ENCODE peak calls at places on chromosome 19, in five cellular contexts. Q, X, A, B and C are unnamed samples.

GRCh38 chr19:18620311-18620710 is 7.6 kb downstream of the TMEM59L start:
- DNase-seq in A (no peak), B (no peak), Q (no peak), X (no peak), C (no peak)

GRCh38 chr19:28831464-28831863 is 381.5 kb downstream of the UQCRFS1 start:
- DNase-seq in B (no peak), Q (no peak), A (no peak), X (no peak), C (no peak)

GRCh38 chr19:18021121-18021755 is 13.3 kb downstream of the ARRDC2 start:
- DNase-seq in X (no peak), A (peak; percentile 67), B (no peak), Q (peak; percentile 21), C (peak; percentile 67)

GRCh38 chr19:18225355-18225701 is 910 bp downstream of the PDE4C start:
- DNase-seq in X (no peak), A (no peak), Q (no peak), B (no peak), C (no peak)

GRCh38 chr19:16381756-16382401 is 57.3 kb downstream of the KLF2 start:
- DNase-seq in X (no peak), Q (no peak), B (no peak), A (no peak), C (no peak)

GRCh38 chr19:50658438-50659317 is 9.4 kb downstream of the C19orf81 start:
- DNase-seq in A (peak; percentile 13), X (no peak), B (no peak), Q (peak; percentile 67), C (peak; percentile 89)

GRCh38 chr19:55437410-55437809 is 5.7 kb downstream of the SHISA7 start:
- DNase-seq in A (no peak), Q (no peak), B (no peak), X (no peak), C (peak; percentile 78)

GRCh38 chr19:29554149-29554548 is 28.4 kb downstream of the VSTM2B start:
- DNase-seq in B (no peak), A (no peak), Q (no peak), X (no peak), C (no peak)

GRCh38 chr19:871446-872265 is 12.2 kb downstream of the CFD start:
- DNase-seq in Q (no peak), A (no peak), B (no peak), X (no peak), C (peak; percentile 51)

GRCh38 chr19:58248886-58249285 is 20.2 kb downstream of the ZNF544 start:
- DNase-seq in A (no peak), B (no peak), Q (no peak), X (no peak), C (no peak)

GRCh38 chr19:40791349-40791748 is 7.6 kb upstream of the EGLN2 start:
- DNase-seq in X (no peak), Q (no peak), A (no peak), B (no peak), C (no peak)

GRCh38 chr19:33022472-33023116 is 42.1 kb downstream of the RHPN2 start:
- DNase-seq in A (no peak), Q (no peak), X (no peak), B (no peak), C (no peak)

GRCh38 chr19:1206733-1207301 is 1.2 kb downstream of the STK11 start:
- DNase-seq in X (no peak), B (no peak), A (no peak), Q (peak; percentile 30), C (no peak)

GRCh38 chr19:5967994-5968430 is 9.9 kb downstream of the RANBP3 start:
- DNase-seq in Q (peak; percentile 24), A (peak; percentile 53), B (peak; percentile 51), X (peak; percentile 70), C (peak; percentile 85)

GRCh38 chr19:1016647-1017114 is 4.2 kb downstream of the TMEM259 start:
- DNase-seq in A (no peak), Q (no peak), B (peak; percentile 32), X (no peak), C (no peak)

GRCh38 chr19:10219678-10220077 is 11.5 kb downstream of the S1PR2 start:
- DNase-seq in X (no peak), B (no peak), A (peak; percentile 25), Q (peak; percentile 21), C (no peak)

GRCh38 chr19:49479975-49480628 is 6.1 kb downstream of the FLT3LG start:
- DNase-seq in Q (no peak), A (no peak), X (no peak), B (no peak), C (no peak)

GRCh38 chr19:29564574-29565005 is 38.8 kb downstream of the VSTM2B start:
- DNase-seq in A (no peak), B (no peak), Q (no peak), X (no peak), C (no peak)

GRCh38 chr19:15479391-15480345 is at the start of gene PGLYRP2:
- DNase-seq in A (no peak), Q (peak; percentile 57), X (no peak), B (no peak), C (no peak)

GRCh38 chr19:1862424-1863307 is 713 bp downstream of the KLF16 start:
- DNase-seq in A (peak; percentile 58), Q (no peak), X (no peak), B (no peak), C (no peak)

GRCh38 chr19:36054119-36054732 is at the start of gene THAP8:
- DNase-seq in X (peak; percentile 99), A (peak; percentile 100), Q (peak; percentile 97), B (peak; percentile 97), C (peak; percentile 99)

GRCh38 chr19:1308718-1309117 is 23.0 kb downstream of the EFNA2 start:
- DNase-seq in X (no peak), A (no peak), Q (no peak), B (no peak), C (no peak)

GRCh38 chr19:30069535-30070197 is 127.6 kb downstream of the URI1 start:
- DNase-seq in A (no peak), B (no peak), X (no peak), Q (no peak), C (no peak)

GRCh38 chr19:33132021-33132420 is at the start of gene WDR88:
- DNase-seq in X (no peak), B (no peak), A (no peak), Q (no peak), C (no peak)

GRCh38 chr19:19461671-19462622 is 53.4 kb downstream of the TSSK6 start:
- DNase-seq in Q (no peak), A (no peak), X (peak; percentile 27), B (no peak), C (no peak)

GRCh38 chr19:40280608-40281221 is 4.4 kb downstream of the AKT2 start:
- DNase-seq in B (no peak), A (no peak), Q (no peak), X (no peak), C (no peak)

GRCh38 chr19:33408538-33408937 is 35.0 kb downstream of the CEBPG start:
- DNase-seq in B (no peak), X (no peak), A (no peak), Q (no peak), C (no peak)

GRCh38 chr19:14497347-14497921 is 1.5 kb upstream of the GIPC1 start:
- DNase-seq in X (no peak), A (no peak), Q (no peak), B (no peak), C (no peak)

GRCh38 chr19:6890421-6890913 is 3.1 kb downstream of the ADGRE1 start:
- DNase-seq in X (no peak), A (no peak), B (no peak), Q (no peak), C (no peak)

GRCh38 chr19:55369651-55370304 is 485 bp downstream of the IL11 start:
- DNase-seq in X (no peak), A (no peak), B (peak; percentile 52), Q (no peak), C (peak; percentile 84)

GRCh38 chr19:9797871-9798270 is 21.0 kb downstream of the FBXL12 start:
- DNase-seq in B (peak; percentile 32), X (no peak), A (no peak), Q (no peak), C (no peak)

GRCh38 chr19:54178581-54179261 is 5.8 kb upstream of the TMC4 start:
- DNase-seq in B (no peak), Q (no peak), A (no peak), X (no peak), C (no peak)

GRCh38 chr19:56838930-56839664 is 1.4 kb downstream of the PEG3 start:
- DNase-seq in B (peak; percentile 8), Q (no peak), A (no peak), X (peak; percentile 96), C (no peak)

GRCh38 chr19:38731654-38732301 is 12.5 kb downstream of the CAPN12 start:
- DNase-seq in A (no peak), X (no peak), Q (no peak), B (no peak), C (no peak)

GRCh38 chr19:31718898-31719297 is 369.7 kb upstream of the TSHZ3 start:
- DNase-seq in X (no peak), Q (no peak), A (no peak), B (peak; percentile 17), C (no peak)